ENCODE peak calls at places on chromosomes 7 and 10, in four cellular contexts. U, C, D and W are unnamed samples.

GRCh38 chr10:87860156-87860795 is 3.1 kb downstream of the KLLN start:
- DNase-seq in U (peak), C (no peak), D (peak), W (peak)

GRCh38 chr7:13421779-13422178 is 567.7 kb downstream of the ETV1 start:
- DNase-seq in U (no peak), C (no peak), D (no peak), W (no peak)

GRCh38 chr10:14254368-14254767 is 76.4 kb downstream of the FRMD4A start:
- DNase-seq in U (no peak), C (no peak), D (no peak), W (no peak)

GRCh38 chr7:31110331-31111108 is 58.4 kb downstream of the ADCYAP1R1 start:
- DNase-seq in C (no peak), D (no peak), U (no peak), W (no peak)

GRCh38 chr7:19958309-19958896 is 185.0 kb upstream of the TMEM196 start:
- DNase-seq in D (no peak), C (no peak), U (peak), W (peak)

GRCh38 chr7:24858108-24858977 is 101.1 kb upstream of the GSDME start:
- DNase-seq in C (no peak), U (peak), D (no peak), W (no peak)

GRCh38 chr10:59865101-59865500 is 41.3 kb downstream of the CCDC6 start:
- DNase-seq in U (peak), C (peak), D (no peak), W (peak)

GRCh38 chr10:107913317-107914294 is 749.1 kb upstream of the SORCS1 start:
- DNase-seq in U (no peak), C (no peak), D (no peak), W (no peak)

GRCh38 chr10:33052476-33052875 is 94.4 kb upstream of the ITGB1 start:
- DNase-seq in C (no peak), U (no peak), D (no peak), W (no peak)

GRCh38 chr10:71134732-71135211 is 77.6 kb upstream of the UNC5B start:
- DNase-seq in U (no peak), D (no peak), C (no peak), W (no peak)

GRCh38 chr10:94439275-94439861 is 37.0 kb downstream of the TBC1D12 start:
- DNase-seq in C (no peak), D (no peak), U (no peak), W (no peak)

GRCh38 chr7:1638113-1638726 is 31.9 kb upstream of the ELFN1 start:
- DNase-seq in U (no peak), D (no peak), C (no peak), W (no peak)

GRCh38 chr7:116809636-116810266 is 52.6 kb upstream of the CAPZA2 start:
- DNase-seq in C (peak), D (no peak), U (peak), W (peak)

GRCh38 chr7:107592361-107593024 is 12.4 kb downstream of the BCAP29 start:
- DNase-seq in U (no peak), C (no peak), D (no peak), W (no peak)

GRCh38 chr7:141915565-141915964 is 634 bp upstream of the OR9A4 start:
- DNase-seq in D (no peak), U (no peak), C (no peak), W (no peak)

GRCh38 chr7:2152646-2153045 is 80.1 kb downstream of the MAD1L1 start:
- DNase-seq in C (no peak), U (no peak), D (no peak), W (no peak)

GRCh38 chr7:16702433-16702832 is 51.1 kb upstream of the TSPAN13 start:
- DNase-seq in D (no peak), C (no peak), U (peak), W (peak)

GRCh38 chr10:117216028-117216427 is 18.7 kb downstream of the KCNK18 start:
- DNase-seq in C (no peak), U (no peak), D (no peak), W (no peak)

GRCh38 chr7:149495785-149496641 is 1.6 kb downstream of the ZNF746 start:
- DNase-seq in C (no peak), U (peak), D (no peak), W (no peak)

GRCh38 chr7:78959471-78959870 is 494.0 kb downstream of the MAGI2 start:
- DNase-seq in U (no peak), D (no peak), C (no peak), W (no peak)

GRCh38 chr10:127485153-127485857 is 63.8 kb upstream of the NPS start:
- DNase-seq in C (no peak), D (no peak), U (no peak), W (peak)

GRCh38 chr10:9579110-9579705 is 1438.5 kb upstream of the CELF2 start:
- DNase-seq in D (no peak), U (no peak), C (no peak), W (no peak)

GRCh38 chr10:49620841-49621378 is 7.1 kb downstream of the CHAT start:
- DNase-seq in D (no peak), U (no peak), C (no peak), W (no peak)

GRCh38 chr10:1625079-1625478 is 112.2 kb downstream of the ADARB2 start:
- DNase-seq in D (no peak), U (no peak), C (no peak), W (no peak)

GRCh38 chr10:35413985-35414861 is 77.9 kb downstream of the CCNY start:
- DNase-seq in D (no peak), U (peak), C (peak), W (no peak)

GRCh38 chr10:102117391-102118159 is 2.6 kb downstream of the LDB1 start:
- DNase-seq in U (peak), D (no peak), C (peak), W (peak)

GRCh38 chr10:102113261-102113955 is 6.8 kb downstream of the LDB1 start:
- DNase-seq in C (no peak), U (no peak), D (no peak), W (no peak)

GRCh38 chr10:102113956-102114857 is 6.0 kb downstream of the LDB1 start:
- DNase-seq in U (no peak), D (no peak), C (no peak), W (no peak)

GRCh38 chr10:102115775-102116174 is 4.4 kb downstream of the LDB1 start:
- DNase-seq in U (no peak), C (no peak), D (no peak), W (no peak)

DNA sequence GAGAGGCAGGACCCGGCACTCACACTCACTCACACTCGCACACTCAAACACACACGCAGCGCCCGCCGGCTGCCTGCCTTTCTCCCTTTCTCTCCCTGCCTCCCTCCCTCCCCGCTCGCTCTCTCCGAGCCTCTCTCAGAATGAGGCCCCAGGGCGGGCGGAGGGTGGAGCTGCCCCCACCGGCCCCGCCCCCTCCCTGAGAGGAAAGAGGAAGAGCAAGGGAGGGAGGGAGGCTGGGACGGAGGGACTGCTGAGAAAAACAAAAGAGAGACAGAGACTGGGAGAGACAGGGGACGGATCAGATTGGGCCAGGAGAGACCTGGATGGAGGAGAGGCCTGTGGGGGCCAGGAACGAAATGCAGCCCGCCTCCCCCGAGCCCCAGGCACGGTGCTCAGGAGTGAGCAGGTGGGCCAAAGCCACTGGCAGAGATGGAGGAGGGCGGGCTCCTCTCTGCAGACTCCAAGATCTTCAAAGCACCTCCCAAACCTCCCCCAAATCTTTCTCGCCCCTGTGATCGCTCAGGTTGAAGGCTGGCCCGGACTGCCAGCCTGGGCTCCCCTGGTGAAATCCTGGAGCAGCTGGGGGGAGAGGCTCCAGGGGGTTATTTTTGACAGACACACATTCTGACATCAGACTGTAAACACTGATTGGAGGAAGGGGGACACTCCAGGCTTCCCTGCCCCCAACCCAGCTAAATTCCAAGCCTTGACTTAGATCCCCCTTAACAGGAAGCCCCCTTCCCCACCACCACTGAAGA is 5.1 kb downstream of the LDB1 start:
- DNase-seq in C (peak), D (no peak), U (peak), W (peak)
- TF ChIP-seq KDM1A in C (no peak), D (no peak), U (peak), W (no peak)

DNA sequence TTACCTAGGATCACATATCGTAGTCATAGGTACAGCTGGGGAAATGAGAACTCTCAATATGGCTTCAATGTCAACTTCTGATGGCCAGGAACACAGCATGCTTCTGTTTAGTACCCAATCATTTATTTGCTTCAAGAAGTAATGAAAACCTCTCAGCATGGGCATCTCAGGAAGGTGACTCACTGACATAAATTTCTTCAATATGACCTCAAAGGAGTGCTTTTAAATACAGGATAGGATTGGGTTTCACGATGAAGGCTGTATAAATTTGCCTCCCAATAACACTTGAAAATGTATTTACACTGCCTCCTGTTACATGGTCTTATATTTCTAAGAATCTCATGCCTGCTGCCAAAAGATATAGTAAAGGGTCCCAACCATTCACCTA is 15.1 kb downstream of the ITGA8 start:
- DNase-seq in D (no peak), C (no peak), U (no peak), W (no peak)
- TF ChIP-seq USF2 in D (no peak), C (no peak), U (no peak), W (no peak)

GRCh38 chr10:25015927-25016348 is at the start of gene ENKUR:
- DNase-seq in D (no peak), C (peak), U (peak), W (peak)
- TF ChIP-seq BHLHE40 in D (no peak), C (no peak), U (no peak), W (no peak)

GRCh38 chr10:118276203-118276602 is 65.9 kb downstream of the FAM204A start:
- DNase-seq in C (no peak), D (no peak), U (no peak), W (no peak)
- TF ChIP-seq KDM1A in C (no peak), D (no peak), U (no peak), W (no peak)

GRCh38 chr7:134527979-134528371 is 608 bp downstream of the AKR1B10 start:
- DNase-seq in D (no peak), C (no peak), U (peak), W (no peak)
- TF ChIP-seq USF2 in D (no peak), C (no peak), U (no peak), W (no peak)

GRCh38 chr10:69385454-69386350 is 31.0 kb downstream of the TACR2 start:
- DNase-seq in U (peak), D (no peak), C (no peak), W (no peak)
- TF ChIP-seq BHLHE40 in U (no peak), D (no peak), C (no peak), W (no peak)